ENCODE peak calls at places on chromosomes 3 and 15, in five cellular contexts. One of them, this sample, is unnamed.

GRCh38 chr15:70494861-70495571 is 268.3 kb downstream of the UACA start:
- DNase-seq in HCT116: no peak
- DNase-seq in prostate gland: no peak
- DNase-seq in mucosa of descending colon: no peak
- DNase-seq in upper lobe of right lung: no peak
- DNase-seq in this sample: no peak

GRCh38 chr3:105772635-105773034 is 96.2 kb downstream of the CBLB start:
- DNase-seq in HCT116: no peak
- DNase-seq in prostate gland: no peak
- DNase-seq in mucosa of descending colon: no peak
- DNase-seq in upper lobe of right lung: no peak
- DNase-seq in this sample: no peak

GRCh38 chr3:41907330-41908073 is 54.4 kb downstream of the ULK4 start:
- DNase-seq in HCT116: no peak
- DNase-seq in prostate gland: no peak
- DNase-seq in mucosa of descending colon: no peak
- DNase-seq in upper lobe of right lung: no peak
- DNase-seq in this sample: no peak

GRCh38 chr3:196339493-196340254 is 1.5 kb upstream of the TM4SF19 start:
- DNase-seq in HCT116: no peak
- DNase-seq in prostate gland: no peak
- DNase-seq in mucosa of descending colon: no peak
- DNase-seq in upper lobe of right lung: no peak
- DNase-seq in this sample: no peak

GRCh38 chr3:123096701-123097100 is 29.9 kb downstream of the PDIA5 start:
- DNase-seq in HCT116: no peak
- DNase-seq in prostate gland: no peak
- DNase-seq in mucosa of descending colon: no peak
- DNase-seq in upper lobe of right lung: no peak
- DNase-seq in this sample: peak; percentile 74

GRCh38 chr15:56798639-56799038 is 65.3 kb upstream of the ZNF280D start:
- DNase-seq in HCT116: no peak
- DNase-seq in prostate gland: no peak
- DNase-seq in mucosa of descending colon: no peak
- DNase-seq in upper lobe of right lung: no peak
- DNase-seq in this sample: no peak

GRCh38 chr15:73873889-73874511 is 636 bp downstream of the TBC1D21 start:
- DNase-seq in HCT116: peak; percentile 54
- DNase-seq in prostate gland: peak; percentile 17
- DNase-seq in mucosa of descending colon: no peak
- DNase-seq in upper lobe of right lung: no peak
- DNase-seq in this sample: peak; percentile 58

GRCh38 chr3:146528954-146529353 is 15.5 kb downstream of the PLSCR1 start:
- DNase-seq in HCT116: no peak
- DNase-seq in prostate gland: no peak
- DNase-seq in mucosa of descending colon: no peak
- DNase-seq in upper lobe of right lung: no peak
- DNase-seq in this sample: no peak

GRCh38 chr15:65034719-65035118 is 5.3 kb upstream of the MTFMT start:
- DNase-seq in HCT116: no peak
- DNase-seq in prostate gland: no peak
- DNase-seq in mucosa of descending colon: no peak
- DNase-seq in upper lobe of right lung: no peak
- DNase-seq in this sample: no peak

GRCh38 chr3:188071636-188072035 is 82.3 kb upstream of the LPP start:
- DNase-seq in HCT116: no peak
- DNase-seq in prostate gland: no peak
- DNase-seq in mucosa of descending colon: no peak
- DNase-seq in upper lobe of right lung: no peak
- DNase-seq in this sample: no peak
- H3K4me1 ChIP-seq in HCT116: peaks cover 7% of the 10 kb centered on the region
- H3K4me1 ChIP-seq in prostate gland: no peaks in the 10 kb centered on the region
- H3K4me1 ChIP-seq in mucosa of descending colon: no peaks in the 10 kb centered on the region
- H3K4me1 ChIP-seq in upper lobe of right lung: no peaks in the 10 kb centered on the region
- H3K4me1 ChIP-seq in this sample: peaks cover 19% of the 10 kb centered on the region

DNA sequence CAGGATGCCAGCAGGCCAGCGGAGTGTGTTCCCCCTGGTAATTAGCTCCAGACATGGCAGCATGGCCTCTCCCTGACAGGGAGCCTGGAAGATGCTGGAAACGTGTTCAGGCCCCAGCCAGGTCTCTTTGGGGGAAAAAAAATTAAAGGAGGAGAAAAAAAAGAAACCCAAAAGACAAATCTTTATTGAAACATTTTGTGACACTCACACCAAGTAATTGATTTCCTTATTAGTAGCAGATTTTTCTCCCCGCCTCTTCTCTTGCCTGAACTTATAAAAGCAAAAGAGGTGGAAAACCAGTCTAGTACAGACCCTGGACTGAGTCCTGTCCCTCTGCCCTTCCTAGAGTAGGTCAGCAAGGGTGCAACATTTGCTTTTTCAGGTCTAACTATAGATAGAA is 42.7 kb upstream of the SMAD6 start:
- DNase-seq in HCT116: no peak
- DNase-seq in prostate gland: no peak
- DNase-seq in mucosa of descending colon: no peak
- DNase-seq in upper lobe of right lung: no peak
- DNase-seq in this sample: no peak
- H3K4me1 ChIP-seq in HCT116: peaks cover 20% of the 10 kb centered on the region
- H3K4me1 ChIP-seq in prostate gland: peaks cover 5% of the 10 kb centered on the region
- H3K4me1 ChIP-seq in mucosa of descending colon: peaks cover 7% of the 10 kb centered on the region
- H3K4me1 ChIP-seq in upper lobe of right lung: peaks cover 7% of the 10 kb centered on the region
- H3K4me1 ChIP-seq in this sample: peaks cover 5% of the 10 kb centered on the region

DNA sequence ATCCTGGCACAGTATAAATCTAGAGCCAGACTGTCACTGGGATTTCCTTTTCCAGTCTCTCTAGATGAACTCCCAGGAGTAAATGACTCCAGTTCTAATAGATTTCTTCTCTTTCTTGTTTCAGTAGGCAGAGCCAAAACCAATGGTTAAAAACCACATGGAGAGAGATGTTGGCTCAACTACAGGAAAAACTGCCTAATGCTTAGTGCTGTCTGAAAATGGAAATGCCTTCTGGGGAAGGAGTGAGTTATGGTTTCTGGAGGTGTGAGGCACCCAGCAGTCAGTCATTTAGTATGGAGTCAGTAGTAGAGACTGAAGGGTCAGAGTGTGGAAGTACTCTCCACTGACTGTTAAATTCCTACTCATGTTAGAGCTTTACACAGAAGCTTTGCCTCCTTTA is 136.7 kb downstream of the CCNL1 start:
- DNase-seq in HCT116: no peak
- DNase-seq in prostate gland: no peak
- DNase-seq in mucosa of descending colon: no peak
- DNase-seq in upper lobe of right lung: no peak
- DNase-seq in this sample: no peak
- H3K4me1 ChIP-seq in HCT116: no peaks in the 10 kb centered on the region
- H3K4me1 ChIP-seq in prostate gland: no peaks in the 10 kb centered on the region
- H3K4me1 ChIP-seq in mucosa of descending colon: no peaks in the 10 kb centered on the region
- H3K4me1 ChIP-seq in upper lobe of right lung: no peaks in the 10 kb centered on the region
- H3K4me1 ChIP-seq in this sample: no peaks in the 10 kb centered on the region

DNA sequence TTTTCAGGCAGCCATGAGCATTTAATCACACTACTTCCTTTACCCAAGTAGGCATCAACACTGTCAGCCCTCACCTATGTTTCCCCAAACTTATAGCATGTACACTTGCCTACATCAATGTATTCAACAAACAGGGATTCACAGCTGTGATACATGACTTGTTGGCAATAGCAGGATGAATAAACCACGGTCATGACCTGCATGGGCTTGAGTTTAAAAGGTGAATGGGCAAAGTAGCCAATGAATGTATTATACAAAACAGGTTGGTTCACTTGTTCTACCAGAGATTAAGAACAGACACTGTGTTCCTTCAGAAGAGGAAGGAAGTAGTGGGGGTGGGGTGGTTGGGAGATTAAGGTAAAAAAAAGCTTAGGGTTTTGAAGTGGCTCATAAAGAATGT is 861.9 kb upstream of the SEMA6D start:
- DNase-seq in HCT116: no peak
- DNase-seq in prostate gland: no peak
- DNase-seq in mucosa of descending colon: no peak
- DNase-seq in upper lobe of right lung: no peak
- DNase-seq in this sample: no peak
- H3K4me1 ChIP-seq in HCT116: no peaks in the 10 kb centered on the region
- H3K4me1 ChIP-seq in prostate gland: no peaks in the 10 kb centered on the region
- H3K4me1 ChIP-seq in mucosa of descending colon: no peaks in the 10 kb centered on the region
- H3K4me1 ChIP-seq in upper lobe of right lung: no peaks in the 10 kb centered on the region
- H3K4me1 ChIP-seq in this sample: no peaks in the 10 kb centered on the region

DNA sequence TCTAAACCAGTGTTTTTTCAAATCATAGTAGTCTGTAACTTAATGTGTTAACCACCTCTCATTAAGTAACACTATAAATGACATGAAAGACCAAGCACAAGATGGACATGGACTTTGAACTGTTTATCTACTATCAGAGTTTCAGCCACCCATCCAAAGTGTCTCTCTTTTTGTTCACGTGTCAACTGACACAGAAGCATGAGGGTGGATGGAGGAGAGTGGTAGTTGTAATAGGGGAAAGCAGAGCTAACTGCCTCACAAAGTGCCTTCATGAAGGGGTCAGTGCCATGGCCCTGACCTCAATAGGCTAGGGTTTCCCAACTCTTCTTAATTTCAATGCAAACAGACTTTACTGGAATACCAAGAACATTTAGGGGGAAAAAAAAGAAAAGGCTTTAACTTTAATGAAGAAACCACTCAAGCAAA is 32.1 kb upstream of the TRPM7 start:
- DNase-seq in HCT116: no peak
- DNase-seq in prostate gland: no peak
- DNase-seq in mucosa of descending colon: no peak
- DNase-seq in upper lobe of right lung: no peak
- DNase-seq in this sample: no peak
- H3K4me1 ChIP-seq in HCT116: no peaks in the 10 kb centered on the region
- H3K4me1 ChIP-seq in prostate gland: no peaks in the 10 kb centered on the region
- H3K4me1 ChIP-seq in mucosa of descending colon: no peaks in the 10 kb centered on the region
- H3K4me1 ChIP-seq in upper lobe of right lung: no peaks in the 10 kb centered on the region
- H3K4me1 ChIP-seq in this sample: no peaks in the 10 kb centered on the region

DNA sequence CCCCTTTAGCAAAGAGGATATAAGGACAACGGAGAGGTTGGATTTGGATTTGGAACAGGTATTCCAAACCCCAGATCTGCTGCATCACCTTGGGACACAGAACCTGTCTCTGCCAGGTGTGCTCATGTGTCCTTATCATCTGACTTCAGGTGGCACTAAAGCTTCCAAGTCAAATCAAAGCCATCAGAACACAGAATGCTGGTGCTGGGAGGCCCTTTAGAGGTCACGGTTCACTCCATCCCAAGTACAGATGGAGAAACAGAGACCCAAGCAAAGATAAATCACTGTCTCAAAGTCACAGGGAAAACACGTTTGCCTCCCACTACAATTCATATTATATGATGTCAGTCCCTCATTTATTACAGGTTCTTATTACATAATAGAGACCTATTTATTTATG is 72.8 kb downstream of the HES1 start:
- DNase-seq in HCT116: no peak
- DNase-seq in prostate gland: no peak
- DNase-seq in mucosa of descending colon: no peak
- DNase-seq in upper lobe of right lung: no peak
- DNase-seq in this sample: no peak
- H3K4me1 ChIP-seq in HCT116: peaks cover 20% of the 10 kb centered on the region
- H3K4me1 ChIP-seq in prostate gland: no peaks in the 10 kb centered on the region
- H3K4me1 ChIP-seq in mucosa of descending colon: peaks cover 2% of the 10 kb centered on the region
- H3K4me1 ChIP-seq in upper lobe of right lung: peaks cover 21% of the 10 kb centered on the region
- H3K4me1 ChIP-seq in this sample: peaks cover 29% of the 10 kb centered on the region

GRCh38 chr3:12289562-12289961 is 692 bp downstream of the PPARG start:
- DNase-seq in HCT116: no peak
- DNase-seq in prostate gland: no peak
- DNase-seq in mucosa of descending colon: no peak
- DNase-seq in upper lobe of right lung: no peak
- DNase-seq in this sample: no peak
- H3K4me1 ChIP-seq in HCT116: peaks cover 42% of the 10 kb centered on the region
- H3K4me1 ChIP-seq in prostate gland: no peaks in the 10 kb centered on the region
- H3K4me1 ChIP-seq in mucosa of descending colon: peaks cover 4% of the 10 kb centered on the region
- H3K4me1 ChIP-seq in upper lobe of right lung: no peaks in the 10 kb centered on the region
- H3K4me1 ChIP-seq in this sample: peaks cover 13% of the 10 kb centered on the region

GRCh38 chr3:157122116-157122515 is 37.8 kb downstream of the CCNL1 start:
- DNase-seq in HCT116: peak; percentile 69
- DNase-seq in prostate gland: no peak
- DNase-seq in mucosa of descending colon: no peak
- DNase-seq in upper lobe of right lung: no peak
- DNase-seq in this sample: peak; percentile 25

GRCh38 chr3:157121522-157121921 is 38.4 kb downstream of the CCNL1 start:
- DNase-seq in HCT116: no peak
- DNase-seq in prostate gland: no peak
- DNase-seq in mucosa of descending colon: no peak
- DNase-seq in upper lobe of right lung: no peak
- DNase-seq in this sample: no peak

GRCh38 chr3:157126365-157126764 is 33.6 kb downstream of the CCNL1 start:
- DNase-seq in HCT116: no peak
- DNase-seq in prostate gland: no peak
- DNase-seq in mucosa of descending colon: no peak
- DNase-seq in upper lobe of right lung: no peak
- DNase-seq in this sample: no peak

GRCh38 chr3:157125101-157125500 is 34.8 kb downstream of the CCNL1 start:
- DNase-seq in HCT116: no peak
- DNase-seq in prostate gland: no peak
- DNase-seq in mucosa of descending colon: no peak
- DNase-seq in upper lobe of right lung: no peak
- DNase-seq in this sample: no peak

GRCh38 chr3:157123621-157124020 is 36.3 kb downstream of the CCNL1 start:
- DNase-seq in HCT116: no peak
- DNase-seq in prostate gland: no peak
- DNase-seq in mucosa of descending colon: no peak
- DNase-seq in upper lobe of right lung: no peak
- DNase-seq in this sample: no peak
- H3K4me1 ChIP-seq in HCT116: peaks cover 70% of the 10 kb centered on the region
- H3K4me1 ChIP-seq in prostate gland: peaks cover 10% of the 10 kb centered on the region
- H3K4me1 ChIP-seq in mucosa of descending colon: peaks cover 19% of the 10 kb centered on the region
- H3K4me1 ChIP-seq in upper lobe of right lung: peaks cover 12% of the 10 kb centered on the region
- H3K4me1 ChIP-seq in this sample: peaks cover 94% of the 10 kb centered on the region